ENCODE peak calls at places on chromosomes 7 and 10, in nine cellular contexts. P, Q, Y, H, X, N, S, F and U are unnamed samples.

GRCh38 chr10:3429651-3430050 is 257.1 kb upstream of the PITRM1 start:
- DNase-seq in P (no peak), Q (no peak), Y (peak; percentile 41), H (no peak), X (no peak), N (no peak), S (no peak), F (no peak), U (no peak)

GRCh38 chr7:92588561-92588960 is 1.6 kb downstream of the FAM133B start:
- DNase-seq in P (peak; percentile 26), Q (no peak), Y (peak; percentile 18), H (no peak), X (no peak), N (no peak), S (no peak), F (no peak), U (no peak)

GRCh38 chr7:106369349-106369748 is 84.6 kb upstream of the NAMPT start:
- DNase-seq in P (peak; percentile 91), Q (no peak), Y (peak; percentile 78), H (no peak), X (peak; percentile 74), N (peak; percentile 50), S (no peak), F (no peak), U (no peak)

GRCh38 chr10:89589091-89589725 is 53.8 kb upstream of the SLC16A12 start:
- DNase-seq in P (no peak), Q (no peak), Y (no peak), H (no peak), X (no peak), N (no peak), S (no peak), F (no peak), U (no peak)

GRCh38 chr10:32189400-32190084 is 133.3 kb upstream of the KIF5B start:
- DNase-seq in P (peak; percentile 36), Q (no peak), Y (peak; percentile 39), H (no peak), X (peak; percentile 32), N (no peak), S (no peak), F (peak; percentile 25), U (no peak)

GRCh38 chr10:6416892-6417512 is 163.1 kb downstream of the PRKCQ start:
- DNase-seq in P (peak; percentile 61), Q (no peak), Y (peak; percentile 68), H (peak; percentile 25), X (peak; percentile 65), N (no peak), S (no peak), F (peak; percentile 27), U (no peak)

GRCh38 chr7:1851731-1852531 is 181.9 kb downstream of the ELFN1 start:
- DNase-seq in P (no peak), Q (no peak), Y (no peak), H (no peak), X (no peak), N (no peak), S (no peak), F (no peak), U (no peak)

GRCh38 chr7:80843018-80843671 is 75.7 kb downstream of the SEMA3C start:
- DNase-seq in P (no peak), Q (no peak), Y (no peak), H (no peak), X (no peak), N (no peak), S (no peak), F (no peak), U (no peak)

GRCh38 chr10:103765168-103765567 is 90.2 kb downstream of the SH3PXD2A start:
- DNase-seq in P (peak; percentile 86), Q (no peak), Y (no peak), H (no peak), X (peak; percentile 82), N (peak; percentile 41), S (no peak), F (no peak), U (peak; percentile 36)

GRCh38 chr7:78516450-78516849 is 717.9 kb downstream of the PHTF2 start:
- DNase-seq in P (no peak), Q (no peak), Y (no peak), H (no peak), X (peak; percentile 24), N (no peak), S (no peak), F (no peak), U (no peak)

GRCh38 chr10:118594392-118595063 is 920 bp downstream of the PRLHR start:
- DNase-seq in P (peak; percentile 57), Q (no peak), Y (peak; percentile 69), H (no peak), X (peak; percentile 42), N (no peak), S (no peak), F (no peak), U (no peak)

GRCh38 chr10:20673175-20673574 is 223.9 kb downstream of the NEBL start:
- DNase-seq in P (no peak), Q (no peak), Y (no peak), H (no peak), X (no peak), N (no peak), S (no peak), F (no peak), U (no peak)

GRCh38 chr7:47374538-47374937 is 207.4 kb downstream of the TNS3 start:
- DNase-seq in P (no peak), Q (no peak), Y (no peak), H (no peak), X (no peak), N (no peak), S (no peak), F (no peak), U (no peak)

GRCh38 chr10:43420369-43421200 is 11.6 kb upstream of the HNRNPF start:
- DNase-seq in P (peak; percentile 93), Q (peak; percentile 60), Y (peak; percentile 97), H (peak; percentile 82), X (peak; percentile 79), N (peak; percentile 75), S (peak; percentile 80), F (peak; percentile 74), U (no peak)

GRCh38 chr7:100126931-100127865 is at the start of gene MBLAC1:
- DNase-seq in P (peak; percentile 95), Q (peak; percentile 77), Y (peak; percentile 96), H (peak; percentile 91), X (peak; percentile 88), N (peak; percentile 81), S (peak; percentile 91), F (peak; percentile 83), U (no peak)

GRCh38 chr7:16015981-16016380 is 329.5 kb upstream of the MEOX2 start:
- DNase-seq in P (peak; percentile 45), Q (no peak), Y (no peak), H (no peak), X (no peak), N (no peak), S (no peak), F (no peak), U (peak; percentile 33)